ENCODE peak calls at places on chromosomes 1 and 21, in five cellular contexts. C is A549, N is K562, F is GM12878, A is H1. H is an unnamed sample.

GRCh38 chr1:174217248-174217647 is 57.9 kb downstream of the RABGAP1L start:
- DNase-seq in C (no peak), N (no peak), F (no peak), A (no peak), H (no peak)

GRCh38 chr1:111535256-111536191 is 32.1 kb upstream of the ADORA3 start:
- DNase-seq in C (no peak), N (no peak), F (no peak), A (no peak), H (peak; percentile 97)

GRCh38 chr1:150280138-150280707 is 2.1 kb upstream of the CIART start:
- DNase-seq in C (no peak), N (no peak), F (no peak), A (no peak), H (peak; percentile 70)

GRCh38 chr1:183025782-183026774 is 2.9 kb downstream of the LAMC1 start:
- DNase-seq in C (no peak), N (no peak), F (peak; percentile 51), A (no peak), H (peak; percentile 41)

GRCh38 chr1:163054056-163054706 is 15.0 kb upstream of the RGS4 start:
- DNase-seq in C (no peak), N (no peak), F (no peak), A (no peak), H (no peak)

GRCh38 chr1:160742428-160743127 is 3.5 kb downstream of the SLAMF7 start:
- DNase-seq in C (no peak), N (no peak), F (no peak), A (no peak), H (no peak)

GRCh38 chr1:158227904-158228623 is 26.2 kb upstream of the CD1A start:
- DNase-seq in C (no peak), N (no peak), F (no peak), A (no peak), H (no peak)

GRCh38 chr21:45386728-45387371 is 18.1 kb upstream of the COL18A1 start:
- DNase-seq in C (no peak), N (peak; percentile 46), F (no peak), A (no peak), H (no peak)

GRCh38 chr1:109935451-109935900 is 24.8 kb downstream of the CSF1 start:
- DNase-seq in C (no peak), N (no peak), F (no peak), A (no peak), H (peak; percentile 71)

GRCh38 chr21:25283720-25284119 is 323.6 kb downstream of the MRPL39 start:
- DNase-seq in C (no peak), N (no peak), F (no peak), A (no peak), H (peak; percentile 0)

GRCh38 chr1:155137129-155137528 is 1.5 kb downstream of the SLC50A1 start:
- DNase-seq in C (no peak), N (no peak), F (no peak), A (no peak), H (no peak)

GRCh38 chr1:6424000-6424565 is 493 bp upstream of the ESPN start:
- DNase-seq in C (no peak), N (no peak), F (no peak), A (no peak), H (no peak)

GRCh38 chr1:3625151-3625907 is 514 bp downstream of the TPRG1L start:
- DNase-seq in C (peak; percentile 36), N (peak; percentile 87), F (no peak), A (no peak), H (peak; percentile 64)

GRCh38 chr1:207032528-207033017 is at the start of gene C1orf116:
- DNase-seq in C (peak; percentile 76), N (peak; percentile 96), F (no peak), A (peak; percentile 81), H (peak; percentile 60)

GRCh38 chr1:194043984-194044755 is 857.8 kb upstream of the B3GALT2 start:
- DNase-seq in C (no peak), N (no peak), F (no peak), A (no peak), H (no peak)

GRCh38 chr1:170063109-170063826 is 11.2 kb downstream of the KIFAP3 start:
- DNase-seq in C (no peak), N (peak; percentile 13), F (no peak), A (no peak), H (peak; percentile 10)

DNA sequence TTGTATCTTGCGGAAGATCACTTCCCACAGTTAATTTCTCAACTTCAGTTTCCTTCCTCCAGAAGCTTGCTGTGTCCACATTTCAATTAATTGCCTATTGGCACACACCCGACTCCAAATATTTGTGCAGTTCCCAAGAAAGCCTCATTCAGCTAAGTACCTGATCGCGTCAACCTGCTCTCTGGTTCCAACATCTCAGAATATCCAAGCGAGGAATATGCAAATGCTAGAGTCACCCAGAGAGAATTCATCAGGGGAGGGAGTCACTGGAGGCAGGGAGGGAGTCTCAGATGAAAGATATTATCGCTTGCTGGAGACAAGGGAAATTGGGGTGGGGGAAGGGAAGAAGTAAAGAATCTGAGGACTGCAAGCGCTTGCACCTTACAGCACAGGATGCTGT is 351.3 kb downstream of the RRAGC start:
- DNase-seq in C (no peak), N (peak; percentile 54), F (no peak), A (no peak), H (no peak)
- TF ChIP-seq KDM1A in C (no peak), N (no peak), F (no peak), A (no peak), H (no peak)

GRCh38 chr1:108209456-108210108 is 9.4 kb upstream of the SLC25A24 start:
- DNase-seq in C (no peak), N (no peak), F (no peak), A (no peak), H (no peak)

GRCh38 chr1:108211014-108211413 is 10.9 kb upstream of the SLC25A24 start:
- DNase-seq in C (no peak), N (no peak), F (no peak), A (no peak), H (no peak)

DNA sequence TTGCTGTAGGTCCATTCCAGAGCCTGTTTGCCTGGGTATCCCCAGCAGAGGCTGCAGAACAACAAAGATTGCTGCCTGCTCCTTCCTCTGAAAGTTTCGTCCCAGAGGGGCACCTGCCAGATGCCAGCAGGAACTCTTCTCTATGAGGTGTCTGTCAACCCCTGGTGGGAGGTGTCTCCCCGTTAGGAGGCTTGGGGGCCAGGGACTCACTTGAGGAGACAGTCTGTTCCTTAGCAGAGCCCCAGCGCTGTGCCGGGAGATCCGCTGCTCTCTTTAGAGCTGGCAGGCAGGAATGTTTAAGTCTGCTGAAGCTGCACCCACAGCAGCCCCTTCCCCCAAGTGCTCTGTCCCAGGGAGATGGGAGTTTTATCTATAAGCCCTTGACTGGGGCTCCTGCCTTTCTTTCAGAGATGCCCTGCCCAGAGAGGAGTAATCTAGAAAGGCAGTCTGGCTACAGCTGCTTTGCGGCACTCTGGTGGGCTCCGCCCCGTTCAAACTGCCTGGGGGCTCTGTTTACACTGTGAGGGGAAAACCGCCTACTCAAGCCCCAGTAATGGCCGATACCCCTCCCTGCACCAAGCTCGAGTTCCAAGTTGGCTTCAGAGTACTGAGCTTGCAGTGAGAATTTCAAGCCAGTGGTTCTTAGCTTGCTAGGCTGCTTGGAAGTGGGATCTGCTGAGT is 8.7 kb upstream of the SLC25A24 start:
- DNase-seq in C (no peak), N (no peak), F (no peak), A (no peak), H (no peak)
- TF ChIP-seq KDM1A in C (no peak), N (no peak), F (no peak), A (no peak), H (no peak)

DNA sequence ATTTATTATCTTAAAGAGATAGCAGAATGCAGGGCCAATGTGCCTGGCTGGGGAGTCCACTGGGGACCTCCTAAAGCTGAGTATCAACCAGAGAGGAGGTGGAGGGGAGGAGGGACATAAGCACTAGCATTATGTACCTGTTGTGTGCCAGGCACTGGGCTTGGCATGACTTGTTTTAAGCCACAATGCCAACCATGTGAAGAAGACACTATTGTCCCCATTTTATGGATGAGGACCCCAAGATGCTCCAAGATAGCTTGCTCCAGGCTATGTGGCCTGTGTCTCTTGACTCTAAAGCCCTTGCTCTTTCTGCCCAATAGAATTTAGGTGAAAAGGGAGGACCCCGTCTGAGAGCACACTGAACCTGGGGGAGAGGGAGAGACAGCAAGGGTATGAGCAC is 111.3 kb downstream of the GLIS1 start:
- DNase-seq in C (no peak), N (no peak), F (no peak), A (no peak), H (no peak)
- TF ChIP-seq KDM1A in C (no peak), N (no peak), F (no peak), A (no peak), H (no peak)

DNA sequence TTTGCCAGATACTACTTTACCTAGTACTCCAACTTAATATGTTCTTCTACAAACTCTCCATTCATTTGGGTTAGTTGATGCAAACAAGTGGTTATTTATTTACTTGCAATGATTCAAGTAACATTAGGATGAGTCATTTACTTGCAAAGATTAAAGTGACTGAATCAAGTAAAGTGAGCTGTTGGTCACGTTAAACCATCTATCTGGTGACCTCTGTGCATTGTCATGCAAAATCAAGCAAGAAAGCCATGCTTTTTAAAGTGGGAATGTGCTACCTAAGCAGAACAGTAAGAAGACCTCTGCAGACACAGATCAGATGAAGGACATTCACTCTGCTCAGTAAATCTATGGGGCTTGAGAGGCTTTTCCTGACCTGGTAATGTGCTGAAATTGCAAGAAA is 254.7 kb downstream of the LRRIQ3 start:
- DNase-seq in C (no peak), N (no peak), F (no peak), A (no peak), H (no peak)
- TF ChIP-seq KDM1A in C (no peak), N (no peak), F (no peak), A (no peak), H (no peak)

DNA sequence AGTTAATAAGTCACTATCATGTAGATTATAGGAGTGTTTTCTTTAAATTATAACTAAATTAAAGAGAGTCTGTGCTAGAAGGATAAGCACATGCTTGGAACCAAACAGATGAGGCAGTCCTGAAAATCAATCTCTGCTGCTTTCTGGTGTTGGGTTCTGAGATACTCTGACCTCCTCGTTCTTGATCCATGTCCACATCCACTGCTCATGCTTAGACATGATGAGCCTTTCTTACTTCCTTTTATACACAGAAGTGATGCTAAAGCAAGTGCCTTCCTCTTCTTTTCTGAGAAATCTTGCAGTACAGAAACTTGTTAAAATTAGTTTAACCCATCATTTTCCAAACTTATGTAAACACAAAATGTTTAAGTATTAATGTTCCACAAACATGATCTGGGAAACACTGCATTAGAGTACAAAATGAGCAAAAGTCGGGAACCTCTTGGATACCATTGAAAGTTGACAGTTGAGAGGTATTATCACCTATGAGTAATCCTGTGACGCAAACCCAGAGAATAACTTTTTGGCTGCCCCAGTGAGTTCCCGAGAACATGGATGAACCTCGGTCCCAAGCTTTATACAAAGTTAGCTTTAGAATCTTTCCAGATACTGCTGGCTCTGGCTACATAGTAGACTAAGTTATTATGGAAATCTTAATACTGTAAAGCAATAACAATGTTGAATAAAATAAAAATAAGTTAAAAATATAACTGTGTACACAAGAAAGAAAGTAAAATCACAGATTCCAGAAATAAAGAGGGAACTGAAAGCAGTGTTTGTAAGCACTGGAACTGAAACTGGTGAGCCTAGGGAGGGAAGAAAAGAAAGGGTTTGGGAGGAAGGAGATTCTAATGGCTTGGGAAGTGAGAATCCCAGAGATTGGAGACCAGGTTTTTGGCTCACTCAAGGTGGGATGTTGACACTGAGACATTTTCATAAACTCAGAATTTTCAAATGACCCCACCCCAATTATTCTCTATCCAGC is 429.3 kb upstream of the RUNX1 start:
- DNase-seq in C (no peak), N (no peak), F (no peak), A (no peak), H (no peak)
- TF ChIP-seq KDM1A in C (no peak), N (no peak), F (no peak), A (no peak), H (no peak)